ENCODE peak calls at places on chromosomes 4 and X, in eight cellular contexts. O is pancreas, H is AG04450, N is HCT116, C is A549, Y is H9, I is tibial nerve, E is neural progenitor cell. G is an unnamed sample.

GRCh38 chr4:78766026-78766425 is 10.1 kb upstream of the BMP2K start:
- DNase-seq in N (no peak), O (no peak), Y (no peak), C (no peak), I (no peak), H (peak), E (no peak), G (no peak)

GRCh38 chrX:148269513-148269912 is 230.9 kb upstream of the AFF2 start:
- DNase-seq in N (no peak), H (no peak), C (no peak), E (no peak), O (no peak), I (no peak), Y (no peak), G (no peak)

GRCh38 chr4:101346562-101347266 is 612 bp downstream of the PPP3CA start:
- DNase-seq in N (no peak), Y (peak), I (peak), O (peak), H (no peak), C (peak), E (peak), G (peak)

GRCh38 chrX:43002526-43003203 is 224.7 kb upstream of the PPP1R2C start:
- DNase-seq in C (no peak), H (no peak), I (no peak), E (no peak), N (no peak), Y (no peak), O (no peak), G (no peak)

GRCh38 chr4:152102184-152103000 is 341.6 kb upstream of the GATB start:
- DNase-seq in C (no peak), E (no peak), Y (no peak), N (peak), I (no peak), O (no peak), H (peak), G (no peak)

GRCh38 chr4:142960134-142960533 is 114.0 kb upstream of the INPP4B start:
- DNase-seq in H (no peak), N (no peak), O (no peak), C (no peak), I (no peak), Y (no peak), E (no peak), G (no peak)

GRCh38 chrX:8274166-8274565 is 103.1 kb upstream of the VCX2 start:
- DNase-seq in Y (no peak), N (no peak), E (no peak), I (no peak), O (no peak), H (no peak), C (no peak), G (no peak)

GRCh38 chr4:38489924-38490639 is 173.9 kb upstream of the KLF3 start:
- DNase-seq in C (no peak), E (peak), I (no peak), N (no peak), O (no peak), H (peak), Y (peak), G (no peak)

GRCh38 chr4:152328595-152328994 is 207.3 kb downstream of the FBXW7 start:
- DNase-seq in C (no peak), N (peak), I (no peak), H (no peak), E (no peak), O (no peak), Y (no peak), G (no peak)

GRCh38 chr4:81601270-81601694 is 129.6 kb upstream of the RASGEF1B start:
- DNase-seq in H (no peak), O (no peak), N (no peak), I (no peak), E (no peak), C (no peak), Y (no peak), G (no peak)

GRCh38 chrX:66074920-66075879 is 35.3 kb upstream of the VSIG4 start:
- DNase-seq in Y (no peak), I (no peak), E (no peak), H (no peak), N (no peak), O (no peak), C (no peak), G (no peak)

GRCh38 chr4:109169160-109169559 is 133.3 kb downstream of the COL25A1 start:
- DNase-seq in Y (no peak), N (no peak), O (no peak), E (no peak), H (no peak), C (no peak), I (no peak), G (no peak)

GRCh38 chr4:85732124-85732523 is 257.2 kb downstream of the ARHGAP24 start:
- DNase-seq in Y (no peak), H (no peak), N (no peak), I (no peak), E (no peak), C (no peak), O (no peak), G (no peak)

GRCh38 chr4:119314356-119314755 is 7.6 kb downstream of the FABP2 start:
- DNase-seq in O (no peak), Y (no peak), N (no peak), H (no peak), E (peak), I (no peak), C (no peak), G (no peak)

GRCh38 chr4:169677150-169677732 is 56.9 kb downstream of the CLCN3 start:
- DNase-seq in E (no peak), N (no peak), H (no peak), I (no peak), C (no peak), O (no peak), Y (no peak), G (no peak)

GRCh38 chr4:83138979-83139378 is 24.4 kb upstream of the PLAC8 start:
- DNase-seq in I (no peak), Y (no peak), E (no peak), C (no peak), N (no peak), O (no peak), H (no peak), G (no peak)

GRCh38 chr4:54929459-54929858 is 195.9 kb downstream of the KDR start:
- DNase-seq in H (no peak), N (no peak), E (no peak), O (no peak), I (no peak), Y (no peak), C (no peak), G (no peak)

GRCh38 chr4:128241425-128241913 is 46.1 kb downstream of the PGRMC2 start:
- DNase-seq in O (no peak), C (peak), H (peak), N (no peak), E (no peak), I (no peak), Y (no peak), G (no peak)

GRCh38 chrX:130179579-130180215 is 7.9 kb downstream of the RAB33A start:
- DNase-seq in E (no peak), Y (no peak), O (no peak), H (no peak), N (no peak), C (no peak), I (no peak), G (no peak)

GRCh38 chrX:31435592-31435991 is 363.8 kb upstream of the FTHL17 start:
- DNase-seq in C (no peak), Y (peak), O (no peak), N (no peak), E (peak), H (no peak), I (no peak), G (peak)

GRCh38 chrX:1784773-1785172 is 169.9 kb downstream of the ASMT start:
- DNase-seq in I (no peak), O (no peak), Y (no peak), N (no peak), C (no peak), H (no peak), E (no peak), G (no peak)

GRCh38 chrX:69618803-69619202 is 2.9 kb downstream of the EDA start:
- DNase-seq in E (peak), O (no peak), C (no peak), Y (no peak), I (no peak), H (no peak), N (no peak), G (no peak)

GRCh38 chrX:130694983-130695382 is 208.0 kb downstream of the ENOX2 start:
- DNase-seq in O (no peak), I (no peak), N (no peak), H (no peak), Y (no peak), E (no peak), C (no peak), G (no peak)

GRCh38 chrX:72131317-72132294 is at the start of gene RTL5:
- DNase-seq in H (peak), E (peak), C (peak), Y (peak), I (peak), O (peak), N (peak), G (peak)

GRCh38 chr4:77065382-77065781 is 10.4 kb downstream of the CCNI start:
- DNase-seq in I (no peak), H (no peak), C (no peak), Y (no peak), O (no peak), E (no peak), N (no peak), G (no peak)

GRCh38 chr4:40608628-40609027 is 21.0 kb downstream of the RBM47 start:
- DNase-seq in O (no peak), H (no peak), E (no peak), Y (no peak), C (no peak), N (no peak), I (no peak), G (no peak)

GRCh38 chrX:1451676-1452496 is 823 bp downstream of the ASMTL start:
- DNase-seq in C (no peak), E (peak), O (peak), I (no peak), Y (peak), H (no peak), N (no peak), G (no peak)

GRCh38 chrX:87732133-87732532 is 214.5 kb downstream of the KLHL4 start:
- DNase-seq in E (no peak), I (no peak), Y (no peak), N (no peak), C (no peak), H (no peak), O (no peak), G (no peak)

GRCh38 chrX:68186552-68187262 is 246.6 kb downstream of the OPHN1 start:
- DNase-seq in H (no peak), Y (no peak), E (no peak), C (no peak), O (no peak), N (no peak), I (no peak), G (no peak)

GRCh38 chrX:40543661-40544328 is 37.0 kb upstream of the ATP6AP2 start:
- DNase-seq in C (no peak), O (no peak), I (no peak), E (peak), Y (no peak), N (peak), H (peak), G (no peak)

GRCh38 chr4:105569014-105569850 is 16.8 kb downstream of the ARHGEF38 start:
- DNase-seq in E (no peak), O (no peak), Y (no peak), H (no peak), C (no peak), I (no peak), N (no peak), G (no peak)

GRCh38 chr4:119774840-119775239 is 146.2 kb upstream of the PDE5A start:
- DNase-seq in O (no peak), C (no peak), N (no peak), E (no peak), I (no peak), H (no peak), Y (peak), G (no peak)

GRCh38 chr4:52658671-52659015 is 458 bp downstream of the USP46 start:
- DNase-seq in H (no peak), I (no peak), N (no peak), E (no peak), C (peak), Y (no peak), O (peak), G (peak)

GRCh38 chrX:10769696-10770619 is 149.6 kb upstream of the MID1 start:
- DNase-seq in E (peak), Y (no peak), H (peak), O (no peak), C (no peak), I (no peak), N (no peak), G (peak)

GRCh38 chrX:27674491-27674890 is 84.3 kb downstream of the DCAF8L2 start:
- DNase-seq in C (no peak), I (no peak), E (no peak), H (no peak), O (no peak), Y (no peak), N (no peak), G (no peak)

GRCh38 chr4:146245246-146245645 is 30.9 kb downstream of the REELD1 start:
- DNase-seq in C (no peak), I (no peak), N (no peak), H (no peak), E (no peak), Y (no peak), O (no peak), G (no peak)

GRCh38 chrX:115356369-115356768 is 66.9 kb downstream of the LUZP4 start:
- DNase-seq in H (no peak), E (no peak), Y (no peak), N (no peak), O (no peak), I (no peak), C (no peak), G (no peak)

GRCh38 chrX:13794417-13794816 is 22.5 kb downstream of the GPM6B start:
- DNase-seq in H (no peak), N (no peak), I (no peak), E (no peak), C (no peak), Y (no peak), O (no peak), G (no peak)

GRCh38 chrX:13793897-13794296 is 23.0 kb downstream of the GPM6B start:
- DNase-seq in C (no peak), O (no peak), E (no peak), I (no peak), H (no peak), N (no peak), Y (no peak), G (no peak)

GRCh38 chrX:13791559-13791958 is 25.3 kb downstream of the GPM6B start:
- DNase-seq in I (no peak), C (no peak), H (no peak), O (no peak), Y (no peak), N (no peak), E (peak), G (peak)

GRCh38 chrX:13790206-13791131 is 26.4 kb downstream of the GPM6B start:
- DNase-seq in I (no peak), N (no peak), O (no peak), E (no peak), Y (no peak), H (no peak), C (no peak), G (no peak)

GRCh38 chrX:13791145-13791544 is 25.7 kb downstream of the GPM6B start:
- DNase-seq in O (no peak), C (no peak), I (no peak), N (no peak), E (no peak), H (no peak), Y (no peak), G (no peak)
- H3K27ac ChIP-seq in O (no peak), C (no peak), I (peak), N (no peak), E (no peak), H (no peak), Y (no peak), G (peak)

DNA sequence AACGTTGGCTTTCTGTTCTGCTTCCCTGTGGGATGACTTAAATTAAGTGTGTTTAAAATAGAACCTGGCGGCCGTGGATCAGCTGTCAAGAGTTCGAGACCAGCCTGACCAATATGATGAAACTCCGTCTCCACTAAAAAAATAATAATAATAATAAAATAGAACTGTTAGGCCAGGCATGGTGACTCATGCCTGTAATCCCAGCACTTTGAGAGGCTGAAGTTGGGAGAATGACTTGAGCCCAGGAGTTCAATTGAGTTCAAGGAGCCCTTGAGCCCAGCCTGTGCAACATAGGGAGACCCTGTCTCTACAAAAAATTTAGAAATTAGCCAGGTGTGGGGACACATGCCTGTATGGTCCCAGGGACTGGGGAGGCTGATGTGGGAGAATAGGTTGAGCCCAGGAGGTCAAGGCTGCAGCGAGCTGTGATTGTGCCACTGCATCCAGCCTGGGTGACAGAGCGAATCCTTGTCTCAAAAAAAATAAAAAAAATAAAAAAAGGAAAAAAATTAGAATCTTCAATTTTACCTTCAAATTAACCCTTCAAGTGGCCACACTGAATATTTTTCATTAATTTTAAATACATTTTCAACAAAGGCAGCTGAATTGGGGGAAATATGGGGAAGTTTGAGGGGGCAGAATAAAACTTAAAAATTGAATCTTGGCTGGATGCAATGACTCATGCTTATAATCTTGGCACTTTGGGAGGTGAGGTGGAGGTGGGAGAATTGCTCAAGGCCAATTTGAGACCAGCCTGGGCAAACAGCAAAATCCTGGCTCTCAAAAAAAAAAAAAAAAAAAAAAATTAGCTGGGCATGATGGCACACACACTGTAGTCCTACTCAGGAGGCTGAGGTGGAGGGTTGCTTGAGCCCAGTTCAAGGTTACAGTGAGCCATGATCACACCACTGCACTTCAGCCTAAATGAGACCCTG is 31.8 kb upstream of the HSD17B13 start:
- DNase-seq in Y (no peak), O (no peak), C (no peak), E (no peak), H (no peak), N (no peak), I (no peak), G (no peak)
- H3K27ac ChIP-seq in Y (no peak), O (no peak), C (no peak), E (no peak), H (peak), N (no peak), I (peak), G (no peak)

GRCh38 chr4:124499266-124499665 is 213.3 kb downstream of the ANKRD50 start:
- DNase-seq in I (no peak), O (no peak), C (no peak), N (no peak), Y (no peak), E (peak), H (no peak), G (no peak)
- H3K27ac ChIP-seq in I (no peak), O (no peak), C (no peak), N (no peak), Y (no peak), E (no peak), H (no peak), G (no peak)

DNA sequence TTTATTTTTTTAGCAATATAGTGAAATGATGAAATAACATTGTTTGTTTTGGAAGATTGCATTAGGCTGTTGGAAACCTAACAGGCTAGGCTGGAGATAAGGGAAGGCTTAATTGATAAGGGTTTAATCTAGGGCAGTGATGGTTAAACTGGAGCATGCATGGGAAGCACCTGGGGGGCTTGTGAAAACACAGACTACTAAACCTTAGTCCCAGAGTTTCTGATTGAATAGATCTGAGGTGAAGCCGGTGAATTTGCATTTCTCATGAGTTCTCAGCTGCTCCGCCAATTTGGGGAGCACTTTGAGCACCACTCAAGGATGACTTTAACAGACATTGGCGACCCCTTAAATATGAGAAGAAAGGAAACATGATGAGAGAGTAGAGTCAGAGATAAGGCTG is 11.5 kb downstream of the STK26 start:
- DNase-seq in N (no peak), H (no peak), E (no peak), O (no peak), C (no peak), Y (no peak), I (no peak), G (no peak)
- H3K27ac ChIP-seq in N (no peak), H (no peak), E (no peak), O (no peak), C (no peak), Y (no peak), I (no peak), G (no peak)

GRCh38 chr4:73485085-73485484 is 3.5 kb downstream of the AFM start:
- DNase-seq in I (no peak), O (no peak), C (no peak), H (no peak), Y (no peak), E (no peak), N (no peak), G (no peak)
- H3K27ac ChIP-seq in I (no peak), O (no peak), C (no peak), H (no peak), Y (no peak), E (no peak), N (no peak), G (no peak)